ENCODE peak calls at places on chromosomes 4 and X, in five cellular contexts. O, U, L, W and C are unnamed samples.

GRCh38 chrX:110180928-110181310 is 137.0 kb downstream of the AMMECR1 start:
- DNase-seq in O (no peak), U (no peak), L (no peak), W (no peak), C (no peak)

GRCh38 chrX:53281321-53281822 is at the start of gene IQSEC2:
- DNase-seq in O (peak; percentile 67), U (peak; percentile 79), L (peak; percentile 86), W (peak; percentile 59), C (peak; percentile 20)

GRCh38 chrX:18962329-18962728 is 21.6 kb downstream of the PHKA2 start:
- DNase-seq in O (no peak), U (no peak), L (no peak), W (no peak), C (no peak)

GRCh38 chr4:3639613-3640586 is 107.7 kb upstream of the LRPAP1 start:
- DNase-seq in O (no peak), U (no peak), L (no peak), W (no peak), C (no peak)

GRCh38 chr4:55351824-55352223 is 5.8 kb downstream of the SRD5A3 start:
- DNase-seq in O (no peak), U (no peak), L (no peak), W (no peak), C (no peak)

GRCh38 chr4:158845166-158846041 is 76.6 kb downstream of the FNIP2 start:
- DNase-seq in O (no peak), U (no peak), L (no peak), W (peak; percentile 81), C (no peak)

GRCh38 chr4:78691971-78692814 is 84.0 kb upstream of the BMP2K start:
- DNase-seq in O (no peak), U (peak; percentile 94), L (no peak), W (no peak), C (peak; percentile 38)

GRCh38 chr4:106502106-106502699 is 133.6 kb upstream of the GIMD1 start:
- DNase-seq in O (peak; percentile 20), U (peak; percentile 35), L (peak; percentile 37), W (peak; percentile 86), C (peak; percentile 53)

GRCh38 chrX:12360389-12360788 is 222.1 kb downstream of the FRMPD4 start:
- DNase-seq in O (no peak), U (no peak), L (no peak), W (no peak), C (no peak)

GRCh38 chrX:95995600-95995999 is 689.0 kb upstream of the DIAPH2 start:
- DNase-seq in O (no peak), U (no peak), L (no peak), W (no peak), C (no peak)

GRCh38 chr4:106266201-106266600 is 49.8 kb downstream of the TBCK start:
- DNase-seq in O (no peak), U (peak; percentile 16), L (no peak), W (peak; percentile 53), C (no peak)

GRCh38 chrX:122046815-122047214 is 999.4 kb downstream of the GLUD2 start:
- DNase-seq in O (no peak), U (no peak), L (no peak), W (no peak), C (no peak)

GRCh38 chrX:1577845-1578244 is 13.6 kb upstream of the AKAP17A start:
- DNase-seq in O (no peak), U (no peak), L (no peak), W (no peak), C (no peak)

GRCh38 chr4:535181-535923 is 36.3 kb downstream of the PIGG start:
- DNase-seq in O (no peak), U (no peak), L (no peak), W (no peak), C (no peak)

GRCh38 chrX:147377728-147378127 is 534.0 kb upstream of the FMR1 start:
- DNase-seq in O (no peak), U (no peak), L (no peak), W (no peak), C (no peak)

GRCh38 chr4:143616771-143617170 is 83.7 kb downstream of the FREM3 start:
- DNase-seq in O (no peak), U (no peak), L (no peak), W (no peak), C (no peak)

GRCh38 chrX:129772796-129773431 is 6.8 kb upstream of the SASH3 start:
- DNase-seq in O (no peak), U (no peak), L (peak; percentile 39), W (peak; percentile 32), C (no peak)

GRCh38 chr4:166324321-166324720 is 451.3 kb downstream of the TLL1 start:
- DNase-seq in O (no peak), U (no peak), L (no peak), W (peak; percentile 75), C (peak; percentile 62)

GRCh38 chrX:140292188-140292587 is 212.7 kb downstream of the SOX3 start:
- DNase-seq in O (no peak), U (no peak), L (no peak), W (no peak), C (no peak)

GRCh38 chr4:8336412-8337075 is 67.0 kb downstream of the HTRA3 start:
- DNase-seq in O (no peak), U (peak; percentile 61), L (no peak), W (no peak), C (no peak)

GRCh38 chr4:1199556-1200331 is 27.4 kb upstream of the SPON2 start:
- DNase-seq in O (peak; percentile 9), U (no peak), L (no peak), W (no peak), C (no peak)

GRCh38 chr4:105758958-105759357 is 50.4 kb downstream of the GSTCD start:
- DNase-seq in O (no peak), U (no peak), L (no peak), W (no peak), C (no peak)

GRCh38 chrX:108025954-108026616 is 18.8 kb upstream of the VSIG1 start:
- DNase-seq in O (no peak), U (no peak), L (no peak), W (no peak), C (no peak)

GRCh38 chr4:7299051-7299907 is 106.9 kb downstream of the SORCS2 start:
- DNase-seq in O (no peak), U (no peak), L (no peak), W (no peak), C (no peak)

GRCh38 chr4:99471896-99472295 is 36.8 kb upstream of the ADH7 start:
- DNase-seq in O (no peak), U (no peak), L (no peak), W (no peak), C (no peak)

GRCh38 chr4:25457053-25457715 is 80.1 kb downstream of the ANAPC4 start:
- DNase-seq in O (no peak), U (no peak), L (no peak), W (no peak), C (no peak)

GRCh38 chr4:73740353-73740778 is at the start of gene CXCL8:
- DNase-seq in O (peak; percentile 47), U (no peak), L (peak; percentile 45), W (peak; percentile 7), C (no peak)

GRCh38 chrX:24260827-24261550 is 52.9 kb downstream of the SUPT20HL2 start:
- DNase-seq in O (no peak), U (no peak), L (no peak), W (no peak), C (no peak)

GRCh38 chrX:119288890-119289393 is 52.9 kb downstream of the PGRMC1 start:
- DNase-seq in O (no peak), U (no peak), L (no peak), W (no peak), C (no peak)

GRCh38 chrX:101429934-101430333 is 21.9 kb downstream of the HNRNPH2 start:
- DNase-seq in O (no peak), U (no peak), L (no peak), W (no peak), C (no peak)

GRCh38 chrX:10007604-10008003 is 40.4 kb downstream of the CLDN34 start:
- DNase-seq in O (no peak), U (no peak), L (no peak), W (no peak), C (no peak)

GRCh38 chr4:52100062-52100461 is 49.0 kb downstream of the SPATA18 start:
- DNase-seq in O (no peak), U (no peak), L (no peak), W (no peak), C (no peak)

GRCh38 chrX:57964975-57965374 is 54.7 kb upstream of the ZXDA start:
- DNase-seq in O (no peak), U (no peak), L (no peak), W (no peak), C (no peak)

GRCh38 chrX:9374537-9374936 is 90.3 kb upstream of the TBL1X start:
- DNase-seq in O (no peak), U (no peak), L (no peak), W (no peak), C (no peak)

GRCh38 chr4:147104768-147105167 is 159.1 kb upstream of the TTC29 start:
- DNase-seq in O (no peak), U (no peak), L (no peak), W (no peak), C (no peak)

GRCh38 chrX:147953976-147954375 is 27.2 kb upstream of the FMR1NB start:
- DNase-seq in O (peak; percentile 12), U (no peak), L (peak; percentile 8), W (no peak), C (no peak)

GRCh38 chr4:15601862-15602261 is 53.3 kb downstream of the FBXL5 start:
- DNase-seq in O (no peak), U (no peak), L (no peak), W (no peak), C (no peak)
- H3K36me3 ChIP-seq in O (peaks cover 5% of the 10 kb centered on the region), U (peaks cover 5% of the 10 kb centered on the region), L (peaks cover 80% of the 10 kb centered on the region), W (peaks cover 5% of the 10 kb centered on the region), C (no peaks in the 10 kb centered on the region)

GRCh38 chr4:185128272-185129119 is 14.6 kb upstream of the SLC25A4 start:
- DNase-seq in O (no peak), U (no peak), L (peak; percentile 43), W (peak; percentile 76), C (no peak)

GRCh38 chr4:185123479-185123878 is 19.6 kb upstream of the SLC25A4 start:
- DNase-seq in O (no peak), U (no peak), L (no peak), W (no peak), C (no peak)

GRCh38 chr4:185122681-185123345 is 20.3 kb upstream of the SLC25A4 start:
- DNase-seq in O (no peak), U (no peak), L (no peak), W (no peak), C (no peak)

GRCh38 chr4:185127021-185127925 is 15.8 kb upstream of the SLC25A4 start:
- DNase-seq in O (no peak), U (no peak), L (peak; percentile 36), W (peak; percentile 58), C (no peak)
- H3K4me3 ChIP-seq in O (peak overlapping the region; percentile 56), U (no peak overlapping the region), L (peak overlapping the region; percentile 49), W (peak overlapping the region; percentile 70), C (peak overlapping the region; percentile 42)

DNA sequence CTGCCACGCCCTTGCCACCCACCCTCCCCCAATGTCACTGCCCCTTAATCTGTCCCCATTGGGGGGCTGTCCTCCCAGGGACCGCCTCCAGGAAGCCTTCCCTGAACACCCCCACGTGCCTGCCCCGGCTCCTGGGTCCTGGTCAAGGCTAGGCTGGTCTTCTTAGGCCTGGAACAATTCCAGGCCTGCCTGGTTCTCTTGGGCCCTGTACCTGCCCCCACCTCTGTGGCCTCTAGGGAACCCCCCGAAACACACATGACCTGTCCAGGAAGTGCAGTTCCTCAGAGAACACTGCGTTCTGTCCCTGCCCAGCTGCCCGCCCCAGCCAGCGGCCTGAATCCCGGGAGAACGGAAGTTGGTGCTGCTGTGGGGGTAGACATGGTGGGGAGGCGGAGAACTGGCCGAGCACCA is 5.1 kb downstream of the MXD4 start:
- DNase-seq in O (peak; percentile 34), U (peak; percentile 41), L (peak; percentile 71), W (no peak), C (no peak)
- H3K4me1 ChIP-seq in O (peaks cover 62% of the 10 kb centered on the region), U (peaks cover 76% of the 10 kb centered on the region), L (peaks cover 78% of the 10 kb centered on the region), W (peaks cover 5% of the 10 kb centered on the region), C (peaks cover 5% of the 10 kb centered on the region)

GRCh38 chr4:113513376-113513775 is 248.2 kb downstream of the CAMK2D start:
- DNase-seq in O (no peak), U (no peak), L (no peak), W (no peak), C (no peak)
- H3K36me3 ChIP-seq in O (peaks cover 6% of the 10 kb centered on the region), U (no peaks in the 10 kb centered on the region), L (peaks cover 53% of the 10 kb centered on the region), W (no peaks in the 10 kb centered on the region), C (no peaks in the 10 kb centered on the region)